ENCODE peak calls at places on chromosomes 16 and 17, in nine cellular contexts. T is IMR-90; G is cardiac fibroblast; Q is GM13976; O is GM06990; M is CD4-positive, alpha-beta T cell; D is lower leg skin; Z is HFFc6; A is BE2C. P is an unnamed sample.

GRCh38 chr16:13036600-13036999 is 135.2 kb downstream of the SHISA9 start:
- DNase-seq in T (peak), G (peak), Q (no peak), O (no peak), M (no peak), D (no peak), Z (no peak), A (no peak), P (peak)

GRCh38 chr16:3607634-3608033 is 3.8 kb downstream of the SLX4 start:
- DNase-seq in T (no peak), G (no peak), Q (no peak), O (no peak), M (no peak), D (no peak), Z (no peak), A (no peak), P (no peak)

GRCh38 chr16:50610331-50611262 is 62.4 kb downstream of the NKD1 start:
- DNase-seq in T (no peak), G (no peak), Q (no peak), O (no peak), M (no peak), D (no peak), Z (no peak), A (no peak), P (no peak)

GRCh38 chr16:51453296-51453695 is 302.2 kb upstream of the SALL1 start:
- DNase-seq in T (no peak), G (no peak), Q (no peak), O (no peak), M (no peak), D (no peak), Z (no peak), A (no peak), P (no peak)

GRCh38 chr17:27977751-27978688 is 64.5 kb upstream of the NLK start:
- DNase-seq in T (peak), G (no peak), Q (no peak), O (no peak), M (no peak), D (no peak), Z (no peak), A (no peak), P (no peak)

GRCh38 chr16:58628845-58629680 is 563 bp downstream of the CNOT1 start:
- DNase-seq in T (peak), G (peak), Q (peak), O (peak), M (peak), D (peak), Z (no peak), A (peak), P (no peak)

GRCh38 chr17:21081967-21082366 is 39.2 kb upstream of the USP22 start:
- DNase-seq in T (no peak), G (no peak), Q (no peak), O (no peak), M (no peak), D (no peak), Z (no peak), A (no peak), P (no peak)

GRCh38 chr17:33962857-33963655 is 292.0 kb upstream of the CCL2 start:
- DNase-seq in T (no peak), G (no peak), Q (no peak), O (peak), M (no peak), D (no peak), Z (no peak), A (no peak), P (no peak)

GRCh38 chr17:39889200-39889599 is 21.2 kb downstream of the ZPBP2 start:
- DNase-seq in T (no peak), G (no peak), Q (no peak), O (no peak), M (no peak), D (no peak), Z (no peak), A (no peak), P (no peak)

GRCh38 chr17:49110504-49110903 is 22.1 kb upstream of the B4GALNT2 start:
- DNase-seq in T (peak), G (no peak), Q (no peak), O (no peak), M (no peak), D (no peak), Z (no peak), A (no peak), P (no peak)

GRCh38 chr17:54666559-54666958 is 234.1 kb upstream of the TOM1L1 start:
- DNase-seq in T (no peak), G (no peak), Q (no peak), O (no peak), M (no peak), D (no peak), Z (no peak), A (no peak), P (no peak)

GRCh38 chr16:89863741-89864391 is 9.5 kb upstream of the TCF25 start:
- DNase-seq in T (peak), G (peak), Q (peak), O (peak), M (no peak), D (no peak), Z (no peak), A (no peak), P (peak)

GRCh38 chr17:77846531-77847085 is 111.9 kb upstream of the TNRC6C start:
- DNase-seq in T (no peak), G (no peak), Q (no peak), O (no peak), M (no peak), D (no peak), Z (no peak), A (no peak), P (no peak)

GRCh38 chr17:9021985-9022552 is 759 bp downstream of the NTN1 start:
- DNase-seq in T (peak), G (peak), Q (peak), O (no peak), M (no peak), D (peak), Z (no peak), A (no peak), P (peak)

GRCh38 chr16:66378739-66379570 is 12.5 kb downstream of the CDH5 start:
- DNase-seq in T (no peak), G (no peak), Q (no peak), O (no peak), M (no peak), D (no peak), Z (no peak), A (no peak), P (no peak)

GRCh38 chr17:77003699-77004098 is 135.5 kb downstream of the MGAT5B start:
- DNase-seq in T (no peak), G (no peak), Q (no peak), O (no peak), M (no peak), D (no peak), Z (no peak), A (no peak), P (no peak)

GRCh38 chr17:5662409-5663150 is 78.3 kb upstream of the NLRP1 start:
- DNase-seq in T (no peak), G (no peak), Q (no peak), O (no peak), M (no peak), D (peak), Z (no peak), A (no peak), P (no peak)

GRCh38 chr17:50499722-50500121 is 8.5 kb upstream of the MYCBPAP start:
- DNase-seq in T (no peak), G (no peak), Q (no peak), O (no peak), M (no peak), D (no peak), Z (no peak), A (no peak), P (no peak)

GRCh38 chr16:88649195-88649923 is 1.5 kb downstream of the CYBA start:
- DNase-seq in T (no peak), G (no peak), Q (no peak), O (peak), M (no peak), D (no peak), Z (no peak), A (no peak), P (no peak)

GRCh38 chr17:76075364-76076099 is 951 bp downstream of the GALR2 start:
- DNase-seq in T (no peak), G (no peak), Q (peak), O (no peak), M (no peak), D (no peak), Z (no peak), A (no peak), P (peak)

GRCh38 chr17:82846061-82846691 is 6.4 kb upstream of the ZNF750 start:
- DNase-seq in T (no peak), G (no peak), Q (no peak), O (no peak), M (no peak), D (no peak), Z (no peak), A (no peak), P (no peak)

GRCh38 chr17:63543822-63544420 is 6.4 kb upstream of the DCAF7 start:
- DNase-seq in T (no peak), G (no peak), Q (peak), O (no peak), M (no peak), D (no peak), Z (no peak), A (no peak), P (no peak)

GRCh38 chr17:4643676-4644075 is 2.2 kb upstream of the ALOX15 start:
- DNase-seq in T (no peak), G (no peak), Q (no peak), O (no peak), M (no peak), D (no peak), Z (no peak), A (no peak), P (no peak)

GRCh38 chr17:74334393-74335039 is 8.5 kb downstream of the KIF19 start:
- DNase-seq in T (no peak), G (no peak), Q (no peak), O (no peak), M (no peak), D (no peak), Z (no peak), A (no peak), P (no peak)
- TF ChIP-seq CTCF in T (no peak), G (no peak), Q (no peak), O (no peak), M (no peak), D (no peak), Z (no peak), A (no peak), P (no peak)

GRCh38 chr17:58273453-58274104 is 7.2 kb downstream of the MPO start:
- DNase-seq in T (no peak), G (no peak), Q (peak), O (no peak), M (no peak), D (peak), Z (no peak), A (no peak), P (no peak)
- TF ChIP-seq CTCF in T (no peak), G (no peak), Q (no peak), O (no peak), M (no peak), D (no peak), Z (no peak), A (no peak), P (no peak)

GRCh38 chr17:72359274-72359673 is 238.5 kb downstream of the SOX9 start:
- DNase-seq in T (no peak), G (no peak), Q (no peak), O (no peak), M (no peak), D (no peak), Z (no peak), A (no peak), P (no peak)
- TF ChIP-seq CTCF in T (no peak), G (no peak), Q (no peak), O (no peak), M (no peak), D (no peak), Z (no peak), A (no peak), P (no peak)

DNA sequence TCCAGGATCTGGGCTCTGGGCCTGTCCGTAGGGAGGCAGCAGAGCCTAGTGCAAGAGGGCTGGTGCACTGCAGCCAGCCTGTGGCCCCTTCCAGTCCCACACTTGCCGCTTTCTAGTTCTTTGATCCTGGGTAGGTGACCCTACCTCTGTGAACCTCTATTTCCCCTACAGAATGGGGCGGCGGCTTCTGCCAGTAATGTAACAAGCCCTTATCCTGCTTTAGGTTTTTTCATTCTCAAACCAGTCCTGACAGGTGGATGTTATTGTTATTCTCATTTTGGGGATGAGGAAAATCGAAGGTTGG is 744 bp downstream of the E4F1 start:
- DNase-seq in T (peak), G (peak), Q (peak), O (no peak), M (no peak), D (no peak), Z (peak), A (no peak), P (no peak)
- TF ChIP-seq CTCF in T (peak), G (peak), Q (no peak), O (no peak), M (no peak), D (no peak), Z (no peak), A (peak), P (no peak)

DNA sequence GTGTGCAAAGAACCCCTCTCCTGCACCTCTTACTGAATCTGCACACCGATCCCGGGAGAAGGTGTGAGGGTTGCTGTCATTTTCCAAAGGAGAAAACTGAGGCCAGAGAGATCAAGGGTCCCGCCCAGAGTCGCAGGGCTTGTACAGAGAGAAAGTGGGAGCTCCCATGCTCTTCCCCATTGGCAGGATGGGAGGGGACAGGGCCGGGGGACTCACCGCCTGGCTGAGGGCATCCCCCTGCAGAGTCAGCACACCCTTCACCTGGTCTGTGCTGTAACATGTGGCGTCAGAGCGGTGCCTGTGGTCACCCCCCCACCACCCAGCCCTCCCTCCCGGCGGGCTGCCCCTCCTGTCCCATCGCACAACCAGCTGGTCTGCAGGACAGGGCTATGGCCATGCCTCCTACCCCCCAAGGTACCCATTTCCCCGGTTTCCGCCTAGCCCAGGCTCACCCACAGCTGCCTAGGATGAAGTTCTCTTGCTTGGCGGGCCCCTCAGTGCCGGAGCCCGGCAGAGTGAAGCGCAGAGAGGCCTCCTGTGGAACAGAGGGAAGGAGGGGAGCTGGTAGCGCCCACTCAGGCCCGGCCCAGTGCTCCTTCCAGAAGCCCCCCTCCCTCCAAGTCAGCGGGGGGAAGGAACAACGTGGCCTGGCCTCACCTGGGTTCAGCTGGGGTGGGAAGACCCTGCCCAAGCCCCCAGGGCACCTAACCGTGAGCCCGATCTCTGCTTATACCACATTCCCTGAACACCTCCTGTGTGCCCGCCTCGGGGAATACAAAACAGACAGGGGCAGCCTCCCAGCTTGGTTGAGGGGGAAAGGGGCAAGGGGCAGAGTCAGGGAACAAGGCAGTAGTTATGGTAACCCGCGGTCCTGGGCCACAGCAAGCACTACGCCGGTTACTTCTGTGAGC is 1.1 kb downstream of the ROGDI start:
- DNase-seq in T (no peak), G (no peak), Q (no peak), O (no peak), M (no peak), D (no peak), Z (no peak), A (no peak), P (no peak)
- TF ChIP-seq CTCF in T (no peak), G (no peak), Q (no peak), O (no peak), M (no peak), D (no peak), Z (no peak), A (no peak), P (no peak)

P was measured in GM20000.